ENCODE peak calls at places on chromosome 4, in five cellular contexts. U is hepatocyte, C is neural progenitor cell, W is K562, V is OCI-LY7. T is an unnamed sample.

GRCh38 chr4:140149851-140150635 is 3.9 kb downstream of the MAML3 start:
- DNase-seq in W (peak), C (peak), V (peak), U (peak), T (peak)

GRCh38 chr4:77599378-77599777 is 6.2 kb upstream of the CXCL13 start:
- DNase-seq in W (peak), U (peak), V (peak), C (peak), T (no peak)

GRCh38 chr4:2898001-2898400 is 54.4 kb downstream of the ADD1 start:
- DNase-seq in V (no peak), W (no peak), C (no peak), U (no peak), T (no peak)

GRCh38 chr4:182192511-182193181 is 50.6 kb upstream of the TENM3 start:
- DNase-seq in U (no peak), V (no peak), C (no peak), W (no peak), T (no peak)

GRCh38 chr4:158006973-158007372 is 165.9 kb downstream of the GASK1B start:
- DNase-seq in V (no peak), W (no peak), C (no peak), U (no peak), T (no peak)

GRCh38 chr4:52984469-52984868 is 122.4 kb downstream of the RASL11B start:
- DNase-seq in C (no peak), V (no peak), U (no peak), W (no peak), T (no peak)

GRCh38 chr4:156968479-156968984 is 3.1 kb downstream of the PDGFC start:
- DNase-seq in W (peak), C (peak), V (peak), U (peak), T (peak)

GRCh38 chr4:72319596-72319995 is 249.4 kb downstream of the ADAMTS3 start:
- DNase-seq in U (no peak), V (no peak), C (no peak), W (no peak), T (no peak)

GRCh38 chr4:8394125-8394524 is 46.4 kb downstream of the ACOX3 start:
- DNase-seq in V (no peak), U (peak), C (peak), W (no peak), T (no peak)

GRCh38 chr4:142021181-142021580 is 384.8 kb downstream of the IL15 start:
- DNase-seq in U (no peak), C (no peak), W (no peak), V (no peak), T (no peak)

GRCh38 chr4:172095161-172095560 is 282.0 kb downstream of the GALNTL6 start:
- DNase-seq in U (no peak), C (peak), W (no peak), V (no peak), T (no peak)

GRCh38 chr4:27684501-27685077 is 823.9 kb downstream of the STIM2 start:
- DNase-seq in U (peak), C (peak), V (peak), W (no peak), T (peak)

GRCh38 chr4:2820216-2820982 is 23.2 kb upstream of the ADD1 start:
- DNase-seq in C (no peak), V (no peak), U (no peak), W (no peak), T (no peak)

GRCh38 chr4:85717847-85718246 is 242.9 kb downstream of the ARHGAP24 start:
- DNase-seq in U (no peak), W (no peak), C (no peak), V (no peak), T (no peak)

GRCh38 chr4:16516796-16517413 is 290.6 kb upstream of the TAPT1 start:
- DNase-seq in C (peak), W (no peak), V (no peak), U (peak), T (no peak)
- TF ChIP-seq CTCF in C (peak), W (no peak), V (no peak), U (peak), T (peak)

DNA sequence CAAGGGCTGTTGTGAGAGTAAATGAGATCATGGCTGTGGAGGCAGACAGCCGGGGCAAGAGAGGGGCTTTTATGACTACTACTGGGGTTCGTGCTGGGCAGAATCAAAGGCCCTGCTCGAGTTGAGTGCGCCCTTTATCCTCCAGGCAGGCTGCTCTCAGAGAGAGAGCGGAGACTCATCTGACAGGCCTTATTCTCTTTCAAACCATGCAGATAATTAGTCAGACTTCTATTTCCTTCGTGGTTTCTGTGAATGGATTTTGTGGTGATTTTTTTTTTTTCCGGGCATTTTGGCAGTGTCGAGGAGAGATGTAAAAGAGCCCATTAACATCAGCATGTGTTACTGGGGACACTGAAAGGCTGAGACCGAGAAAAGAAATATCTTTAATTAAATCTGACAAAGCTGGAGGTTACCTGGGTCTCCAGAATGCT is 73.6 kb downstream of the MED28 start:
- DNase-seq in C (peak), U (no peak), W (no peak), V (no peak), T (no peak)
- H3K4me2 ChIP-seq in C (no peak), U (no peak), W (no peak), V (no peak), T (no peak)

DNA sequence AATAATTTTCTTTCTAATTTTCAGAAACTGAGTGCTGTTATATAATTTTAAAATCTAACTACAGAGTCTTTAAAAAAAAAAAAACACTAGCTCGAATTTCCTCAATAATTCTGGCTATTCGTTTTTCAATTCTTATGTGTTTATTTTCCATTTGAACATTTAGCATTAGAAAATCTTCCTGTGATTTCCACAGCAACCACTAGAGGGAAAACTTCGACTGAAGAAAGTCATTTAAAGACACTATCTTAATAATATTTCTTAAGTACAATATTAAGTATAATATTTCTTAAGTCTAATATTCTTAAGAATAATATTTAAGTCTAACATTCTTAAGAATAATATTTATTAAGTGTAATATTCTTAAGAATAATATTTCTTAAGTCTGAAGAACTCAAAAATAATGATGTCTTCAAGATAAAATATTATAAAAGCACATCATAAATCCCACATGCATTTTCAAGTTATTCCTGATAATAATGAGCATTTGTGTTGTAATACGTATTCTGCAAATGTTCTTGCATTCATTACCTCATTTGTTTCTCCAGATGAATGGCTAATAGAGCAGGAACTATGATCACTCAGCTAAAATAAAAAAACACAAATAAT is 118.4 kb upstream of the WDR17 start:
- DNase-seq in V (peak), U (peak), W (no peak), C (peak), T (no peak)
- TF ChIP-seq CTCF in V (peak), U (peak), W (no peak), C (peak), T (peak)

GRCh38 chr4:125321709-125322362 is 7.1 kb downstream of the FAT4 start:
- DNase-seq in V (no peak), W (no peak), U (no peak), C (no peak), T (no peak)

GRCh38 chr4:125325733-125326132 is 11.0 kb downstream of the FAT4 start:
- DNase-seq in C (no peak), V (no peak), W (no peak), U (no peak), T (no peak)

GRCh38 chr4:125319311-125319710 is 4.6 kb downstream of the FAT4 start:
- DNase-seq in C (no peak), V (no peak), U (no peak), W (no peak), T (no peak)

GRCh38 chr4:125322363-125322730 is 7.6 kb downstream of the FAT4 start:
- DNase-seq in U (no peak), C (no peak), V (no peak), W (no peak), T (peak)

GRCh38 chr4:125323547-125324100 is 8.9 kb downstream of the FAT4 start:
- DNase-seq in U (no peak), C (peak), W (no peak), V (no peak), T (no peak)
- H3K4me2 ChIP-seq in U (peak), C (peak), W (no peak), V (no peak), T (no peak)

T was measured in DND-41.